ENCODE peak calls at places on chromosomes 4 and X, in seven cellular contexts. T is aorta; I is heart left ventricle; W is sigmoid colon; J is GM23248; R is esophagus squamous epithelium; N is CD8-positive, alpha-beta memory T cell. Y is an unnamed sample. For H3K4me1, the result is how much of the 10 kb centered on the place peaks cover.

GRCh38 chrX:98057176-98057575 is 1173.5 kb downstream of the RPA4 start:
- DNase-seq in W (no peak), J (no peak), R (no peak), I (no peak), N (no peak), T (no peak), Y (no peak)

GRCh38 chr4:93693141-93693540 is 135.4 kb upstream of the ATOH1 start:
- DNase-seq in T (no peak), W (no peak), R (no peak), J (no peak), N (no peak), I (no peak), Y (no peak)

GRCh38 chrX:926991-927390 is 285.5 kb downstream of the CRLF2 start:
- DNase-seq in R (no peak), I (no peak), J (no peak), T (no peak), W (no peak), N (no peak), Y (peak)

GRCh38 chrX:53324085-53324484 is 42.7 kb upstream of the IQSEC2 start:
- DNase-seq in I (no peak), W (no peak), R (no peak), N (no peak), T (no peak), J (no peak), Y (no peak)

GRCh38 chr4:175651701-175652100 is 160.4 kb downstream of the GPM6A start:
- DNase-seq in W (no peak), N (no peak), J (no peak), T (no peak), I (no peak), R (no peak), Y (no peak)

GRCh38 chr4:80161413-80162058 is 35.8 kb upstream of the PRDM8 start:
- DNase-seq in R (no peak), J (no peak), N (no peak), T (no peak), I (no peak), W (no peak), Y (no peak)

GRCh38 chr4:18022572-18023039 is 1.1 kb upstream of the LCORL start:
- DNase-seq in W (no peak), N (no peak), I (no peak), T (no peak), R (no peak), J (peak), Y (no peak)

GRCh38 chr4:76532810-76533209 is 97.8 kb downstream of the SHROOM3 start:
- DNase-seq in W (no peak), T (no peak), J (no peak), R (no peak), N (no peak), I (no peak), Y (no peak)

GRCh38 chrX:70087857-70088256 is 25.6 kb downstream of the OTUD6A start:
- DNase-seq in N (no peak), W (no peak), T (no peak), R (no peak), I (no peak), J (peak), Y (no peak)

GRCh38 chr4:147547314-147548056 is 66.6 kb downstream of the EDNRA start:
- DNase-seq in N (no peak), R (no peak), W (no peak), J (peak), T (no peak), I (no peak), Y (no peak)

GRCh38 chrX:37349131-37350033 is at the start of gene PRRG1:
- DNase-seq in I (peak), N (no peak), J (peak), T (peak), R (no peak), W (peak), Y (peak)

GRCh38 chr4:20615492-20616136 is 84.6 kb upstream of the PACRGL start:
- DNase-seq in W (no peak), T (no peak), J (peak), N (no peak), R (no peak), I (no peak), Y (no peak)

GRCh38 chr4:7871356-7871755 is 68.3 kb downstream of the AFAP1 start:
- DNase-seq in W (peak), R (no peak), N (no peak), J (peak), T (no peak), I (no peak), Y (no peak)

GRCh38 chrX:72269671-72270251 is 7.3 kb downstream of the RPS4X start:
- DNase-seq in W (no peak), J (peak), T (no peak), I (no peak), N (no peak), R (no peak), Y (no peak)
- H3K4me1 ChIP-seq in W (under half), J (under half), T (under half), I (under half), N (under half), R (under half), Y (under half)

GRCh38 chr4:150234246-150234645 is 156.0 kb downstream of the DCLK2 start:
- DNase-seq in R (no peak), N (no peak), J (peak), T (no peak), W (no peak), I (no peak), Y (no peak)
- H3K4me1 ChIP-seq in R (under half), N (under half), J (under half), T (under half), W (under half), I (under half), Y (under half)

GRCh38 chr4:123411514-123411913 is 14.9 kb downstream of the SPRY1 start:
- DNase-seq in N (no peak), I (no peak), W (no peak), T (no peak), J (no peak), R (no peak), Y (no peak)
- H3K4me1 ChIP-seq in N (under half), I (under half), W (under half), T (under half), J (under half), R (under half), Y (under half)

GRCh38 chr4:152598454-152598853 is 62.6 kb upstream of the FBXW7 start:
- DNase-seq in N (no peak), I (no peak), J (no peak), W (no peak), R (no peak), T (no peak), Y (no peak)
- H3K4me1 ChIP-seq in N (under half), I (under half), J (under half), W (under half), R (under half), T (under half), Y (under half)

DNA sequence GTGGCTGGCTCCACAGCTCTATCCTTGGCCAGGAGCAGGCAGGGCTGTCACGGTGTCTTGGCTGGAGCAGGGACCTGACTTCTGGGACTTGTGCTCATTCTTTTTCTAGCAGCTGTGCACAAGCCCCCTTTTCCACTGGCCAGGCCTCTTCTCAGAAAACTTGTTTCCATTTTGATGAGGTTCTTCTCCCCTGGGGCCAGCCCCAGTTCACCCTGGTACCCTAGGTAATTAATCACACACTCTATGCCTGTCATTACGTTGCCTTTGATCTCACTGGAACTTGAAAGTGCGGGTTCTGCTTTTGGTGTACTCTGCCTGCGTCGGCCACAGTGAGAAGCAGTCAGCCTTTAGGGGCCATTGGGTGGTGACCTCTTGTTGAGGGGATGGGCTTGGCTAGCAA is 26.6 kb downstream of the DRD5 start:
- DNase-seq in N (no peak), J (no peak), T (no peak), I (no peak), W (no peak), R (no peak), Y (no peak)
- H3K4me1 ChIP-seq in N (under half), J (under half), T (under half), I (under half), W (under half), R (under half), Y (under half)

GRCh38 chr4:121118344-121118743 is 45.8 kb downstream of the TNIP3 start:
- DNase-seq in R (no peak), W (no peak), I (no peak), J (no peak), N (no peak), T (no peak), Y (no peak)
- H3K4me1 ChIP-seq in R (under half), W (under half), I (under half), J (under half), N (under half), T (under half), Y (under half)

DNA sequence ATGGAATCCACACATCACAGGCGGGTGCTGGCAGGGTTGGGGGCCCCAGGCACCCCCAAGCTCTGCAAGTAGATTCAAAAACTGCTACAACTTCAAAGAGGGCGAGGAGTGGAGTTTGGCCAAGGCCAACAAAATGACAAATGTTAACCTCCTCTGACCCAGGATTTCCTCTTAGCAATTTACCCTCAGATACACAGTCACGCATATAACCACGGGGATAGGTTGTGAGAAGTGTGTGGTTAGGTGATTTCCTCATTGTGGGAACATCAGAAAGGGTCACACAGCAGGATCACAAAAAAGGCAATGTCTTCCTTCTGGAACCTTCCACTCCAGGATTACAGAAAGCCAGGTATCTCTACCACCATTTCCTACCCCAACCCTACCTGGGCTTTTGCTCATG is 62.4 kb downstream of the C4orf50 start:
- DNase-seq in I (no peak), R (no peak), N (no peak), W (no peak), J (no peak), T (no peak), Y (no peak)
- H3K4me1 ChIP-seq in I (under half), R (under half), N (under half), W (under half), J (under half), T (under half), Y (under half)

GRCh38 chrX:45803383-45803921 is 602.8 kb upstream of the DIPK2B start:
- DNase-seq in R (no peak), I (no peak), N (no peak), J (peak), W (no peak), T (no peak), Y (no peak)
- H3K4me1 ChIP-seq in R (under half), I (under half), N (under half), J (half or more), W (under half), T (under half), Y (under half)

GRCh38 chr4:12145768-12146167 is 717.1 kb upstream of the HS3ST1 start:
- DNase-seq in I (no peak), T (no peak), J (no peak), N (no peak), W (no peak), R (no peak), Y (no peak)

GRCh38 chr4:12140864-12141263 is 712.2 kb upstream of the HS3ST1 start:
- DNase-seq in W (no peak), T (no peak), I (no peak), J (no peak), R (no peak), N (no peak), Y (no peak)

GRCh38 chr4:12146349-12146748 is 717.7 kb upstream of the HS3ST1 start:
- DNase-seq in R (no peak), W (no peak), J (no peak), T (no peak), N (no peak), I (no peak), Y (no peak)

GRCh38 chr4:12144051-12144450 is 715.4 kb upstream of the HS3ST1 start:
- DNase-seq in W (no peak), T (no peak), J (no peak), R (no peak), N (no peak), I (no peak), Y (no peak)

GRCh38 chr4:12145106-12145505 is 716.4 kb upstream of the HS3ST1 start:
- DNase-seq in I (no peak), J (no peak), N (no peak), T (no peak), W (no peak), R (no peak), Y (no peak)
- H3K4me1 ChIP-seq in I (under half), J (under half), N (under half), T (under half), W (under half), R (under half), Y (under half)

Y was measured in upper lobe of right lung.